ENCODE peak calls at places on chromosome 21, in five cellular contexts. F is mesenchymal stem cell, J is H1, L is IMR-90, I is mesendoderm. E is an unnamed sample.

GRCh38 chr21:18387994-18388393 is 15.6 kb downstream of the TMPRSS15 start:
- DNase-seq in F (no peak), J (no peak), L (no peak), I (peak), E (no peak)

GRCh38 chr21:29264721-29265120 is 34.0 kb upstream of the BACH1 start:
- DNase-seq in F (peak), I (no peak), J (no peak), L (peak), E (no peak)

GRCh38 chr21:42071146-42071737 is at the start of gene UMODL1:
- DNase-seq in I (no peak), J (no peak), L (no peak), F (no peak), E (no peak)

GRCh38 chr21:23402929-23403520 is 2204.3 kb downstream of the MRPL39 start:
- DNase-seq in F (no peak), L (no peak), I (no peak), J (no peak), E (no peak)

GRCh38 chr21:21165063-21165645 is 166.9 kb downstream of the NCAM2 start:
- DNase-seq in I (peak), L (peak), J (no peak), F (peak), E (no peak)

GRCh38 chr21:32834825-32835224 is 63.3 kb upstream of the PAXBP1 start:
- DNase-seq in I (peak), J (no peak), F (no peak), L (no peak), E (peak)

GRCh38 chr21:41876928-41877652 is 2.1 kb downstream of the PRDM15 start:
- DNase-seq in J (no peak), L (no peak), I (no peak), F (no peak), E (no peak)

GRCh38 chr21:26199471-26199870 is 28.9 kb upstream of the APP start:
- DNase-seq in J (no peak), I (no peak), F (no peak), L (peak), E (no peak)

GRCh38 chr21:40166291-40166843 is 299.1 kb downstream of the PCP4 start:
- DNase-seq in J (no peak), F (no peak), L (no peak), I (peak), E (no peak)

GRCh38 chr21:15365751-15366392 is 301.1 kb upstream of the NRIP1 start:
- DNase-seq in F (no peak), L (no peak), J (no peak), I (peak), E (peak)

GRCh38 chr21:17829472-17829871 is 10.3 kb upstream of the C21orf91 start:
- DNase-seq in F (no peak), L (peak), I (peak), J (no peak), E (no peak)

GRCh38 chr21:33587792-33588484 is 546 bp downstream of the DONSON start:
- DNase-seq in J (no peak), I (peak), F (peak), L (peak), E (peak)

GRCh38 chr21:26170471-26171309 is at the start of gene APP:
- DNase-seq in L (peak), I (peak), J (no peak), F (peak), E (peak)

GRCh38 chr21:26146681-26147080 is 23.9 kb downstream of the APP start:
- DNase-seq in F (no peak), I (no peak), L (no peak), J (no peak), E (no peak)

GRCh38 chr21:25964926-25965325 is 205.6 kb downstream of the APP start:
- DNase-seq in J (no peak), I (no peak), L (no peak), F (peak), E (no peak)

GRCh38 chr21:28822882-28823335 is 169.8 kb downstream of the LTN1 start:
- DNase-seq in I (peak), L (peak), F (no peak), J (no peak), E (no peak)

GRCh38 chr21:38212716-38213115 is 44.1 kb upstream of the KCNJ15 start:
- DNase-seq in J (no peak), L (no peak), I (no peak), F (no peak), E (no peak)

GRCh38 chr21:25887646-25888321 is 153.0 kb downstream of the GABPA start:
- DNase-seq in L (no peak), I (no peak), J (no peak), F (no peak), E (no peak)

GRCh38 chr21:17427157-17427556 is 85.7 kb upstream of the CXADR start:
- DNase-seq in I (no peak), J (no peak), L (no peak), F (no peak), E (no peak)

GRCh38 chr21:26072891-26073615 is 97.5 kb downstream of the APP start:
- DNase-seq in J (no peak), I (no peak), L (peak), F (peak), E (no peak)

GRCh38 chr21:15309022-15309590 is 244.3 kb upstream of the NRIP1 start:
- DNase-seq in L (no peak), I (no peak), J (no peak), F (no peak), E (no peak)

GRCh38 chr21:25457411-25457810 is 149.9 kb downstream of the MRPL39 start:
- DNase-seq in L (peak), J (no peak), F (peak), I (no peak), E (no peak)

GRCh38 chr21:25307489-25307888 is 299.8 kb downstream of the MRPL39 start:
- DNase-seq in L (peak), I (no peak), J (no peak), F (no peak), E (no peak)

GRCh38 chr21:16154961-16155360 is 425.2 kb downstream of the USP25 start:
- DNase-seq in L (no peak), I (peak), J (no peak), F (no peak), E (no peak)

GRCh38 chr21:15224346-15225086 is 159.7 kb upstream of the NRIP1 start:
- DNase-seq in L (peak), I (no peak), F (peak), J (no peak), E (no peak)

GRCh38 chr21:14244911-14245310 is 29.0 kb downstream of the RBM11 start:
- DNase-seq in F (no peak), L (no peak), J (no peak), I (no peak), E (no peak)

GRCh38 chr21:31351438-31351837 is 7.4 kb upstream of the TIAM1 start:
- DNase-seq in I (peak), L (peak), J (peak), F (peak), E (no peak)

GRCh38 chr21:31656199-31657095 is 3.0 kb upstream of the SOD1 start:
- DNase-seq in J (no peak), F (no peak), I (no peak), L (peak), E (no peak)

GRCh38 chr21:32135401-32136363 is 143.2 kb downstream of the MIS18A start:
- DNase-seq in I (no peak), J (no peak), L (peak), F (no peak), E (peak)

GRCh38 chr21:32257952-32258785 is 20.7 kb downstream of the MIS18A start:
- DNase-seq in I (peak), F (peak), L (peak), J (peak), E (peak)

GRCh38 chr21:21309510-21309909 is 311.3 kb downstream of the NCAM2 start:
- DNase-seq in L (no peak), I (no peak), F (no peak), J (no peak), E (no peak)

GRCh38 chr21:41660748-41661147 is 106.1 kb downstream of the RIPK4 start:
- DNase-seq in F (no peak), I (no peak), L (no peak), J (no peak), E (no peak)

GRCh38 chr21:29187939-29188338 is 57.5 kb downstream of the MAP3K7CL start:
- DNase-seq in L (peak), I (no peak), F (peak), J (no peak), E (no peak)

GRCh38 chr21:17746920-17747319 is 72.2 kb downstream of the C21orf91 start:
- DNase-seq in F (no peak), L (no peak), I (no peak), J (no peak), E (no peak)

GRCh38 chr21:46621457-46622182 is 13.9 kb upstream of the PRMT2 start:
- DNase-seq in F (no peak), J (no peak), I (no peak), L (no peak), E (no peak)
- H2BK15ac ChIP-seq in F (no peak), J (no peak), I (no peak), L (no peak), E (no peak)

DNA sequence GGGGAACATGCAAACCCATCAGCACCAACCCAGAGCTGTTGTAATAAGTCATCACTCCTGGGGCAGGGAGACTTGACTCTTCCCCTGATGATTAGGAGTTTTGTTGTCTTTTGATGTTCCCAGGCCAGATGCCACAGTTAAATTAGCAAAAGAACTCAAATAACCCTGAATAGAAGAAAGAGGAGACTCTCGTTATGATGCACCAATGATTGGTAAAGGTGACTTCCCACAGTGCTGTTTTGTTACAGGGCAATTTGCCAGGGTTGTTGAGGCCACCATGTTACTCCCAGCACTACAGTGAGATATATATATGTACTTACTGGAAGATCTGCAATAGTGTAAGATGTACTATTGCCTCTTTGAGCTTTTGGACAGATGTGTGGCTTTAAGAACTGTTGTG is 24.3 kb upstream of the RCAN1 start:
- DNase-seq in F (no peak), L (no peak), I (no peak), J (no peak), E (no peak)
- H3K18ac ChIP-seq in F (no peak), L (no peak), I (no peak), J (no peak), E (no peak)

GRCh38 chr21:36698160-36699025 is 522 bp upstream of the SIM2 start:
- DNase-seq in F (no peak), L (peak), I (peak), J (no peak), E (peak)

GRCh38 chr21:36699026-36699545 is at the start of gene SIM2:
- DNase-seq in J (no peak), I (peak), F (no peak), L (peak), E (peak)

GRCh38 chr21:36700961-36701911 is 2.3 kb downstream of the SIM2 start:
- DNase-seq in F (no peak), J (no peak), I (peak), L (no peak), E (peak)

GRCh38 chr21:36700295-36700960 is 1.5 kb downstream of the SIM2 start:
- DNase-seq in I (peak), F (no peak), L (no peak), J (no peak), E (no peak)

GRCh38 chr21:36699546-36700294 is 805 bp downstream of the SIM2 start:
- DNase-seq in I (peak), L (no peak), F (no peak), J (no peak), E (no peak)
- H2BK15ac ChIP-seq in I (no peak), L (no peak), F (no peak), J (no peak), E (no peak)

DNA sequence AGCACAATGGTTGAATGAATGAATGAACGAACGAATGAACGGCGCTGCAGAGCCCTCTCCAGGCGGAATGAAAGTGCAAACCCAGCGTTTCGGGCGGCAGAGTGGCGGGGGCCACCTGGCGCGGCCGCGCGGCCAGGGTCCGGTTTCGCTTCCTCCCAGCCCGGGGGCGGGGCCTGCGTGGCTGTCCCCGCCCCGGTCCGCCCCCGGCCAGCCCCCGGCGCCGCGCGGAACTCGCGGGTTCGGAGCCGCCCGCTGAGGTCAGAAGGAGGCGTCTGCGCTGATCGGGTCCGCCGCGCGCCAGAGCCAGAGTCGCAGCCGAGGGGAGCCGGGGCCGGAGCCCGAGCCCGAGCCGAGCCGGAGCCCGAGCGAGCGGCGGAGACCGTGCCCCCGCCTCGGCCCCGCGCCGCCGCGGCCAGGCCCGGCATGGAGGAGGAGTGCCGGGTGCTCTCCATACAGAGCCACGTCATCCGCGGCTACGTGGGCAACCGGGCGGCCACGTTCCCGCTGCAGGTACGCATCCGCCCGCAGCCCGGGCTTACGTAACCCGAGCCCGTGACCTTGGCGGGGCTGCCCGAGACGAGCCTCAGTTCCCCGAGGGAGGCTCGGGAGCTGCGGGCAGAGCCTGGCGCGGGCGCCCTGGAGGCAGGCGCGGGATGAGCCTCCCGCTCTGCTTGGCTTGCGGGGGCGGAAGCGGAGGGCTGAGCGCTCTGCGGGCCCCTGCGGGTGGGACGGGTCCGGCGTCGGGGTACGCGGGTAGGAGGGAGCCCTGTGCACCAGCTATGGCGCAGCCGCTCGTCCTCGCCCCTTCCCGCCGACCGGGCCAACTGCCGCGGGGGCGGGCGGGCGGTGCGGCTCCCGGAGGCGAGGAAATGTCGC is at the start of gene PDXK:
- DNase-seq in J (no peak), I (peak), F (peak), L (peak), E (peak)
- H3K18ac ChIP-seq in J (peak), I (peak), F (peak), L (peak), E (peak)

GRCh38 chr21:43957128-43957571 is 55.0 kb upstream of the TRAPPC10 start:
- DNase-seq in L (no peak), J (no peak), I (no peak), F (no peak), E (no peak)

GRCh38 chr21:43958364-43959158 is 53.5 kb upstream of the TRAPPC10 start:
- DNase-seq in F (no peak), J (no peak), I (no peak), L (no peak), E (no peak)

GRCh38 chr21:43959231-43960041 is 52.7 kb upstream of the TRAPPC10 start:
- DNase-seq in J (no peak), L (no peak), F (no peak), I (no peak), E (no peak)

GRCh38 chr21:43956667-43957030 is 55.5 kb upstream of the TRAPPC10 start:
- DNase-seq in L (peak), I (no peak), F (no peak), J (no peak), E (no peak)

GRCh38 chr21:43957629-43958362 is 54.3 kb upstream of the TRAPPC10 start:
- DNase-seq in L (no peak), I (no peak), F (no peak), J (no peak), E (no peak)
- H2BK15ac ChIP-seq in L (no peak), I (no peak), F (no peak), J (peak), E (no peak)

GRCh38 chr21:46038871-46039397 is 57.4 kb downstream of the COL6A1 start:
- DNase-seq in F (peak), L (peak), J (no peak), I (no peak), E (no peak)
- H3K18ac ChIP-seq in F (peak), L (peak), J (no peak), I (no peak), E (no peak)

DNA sequence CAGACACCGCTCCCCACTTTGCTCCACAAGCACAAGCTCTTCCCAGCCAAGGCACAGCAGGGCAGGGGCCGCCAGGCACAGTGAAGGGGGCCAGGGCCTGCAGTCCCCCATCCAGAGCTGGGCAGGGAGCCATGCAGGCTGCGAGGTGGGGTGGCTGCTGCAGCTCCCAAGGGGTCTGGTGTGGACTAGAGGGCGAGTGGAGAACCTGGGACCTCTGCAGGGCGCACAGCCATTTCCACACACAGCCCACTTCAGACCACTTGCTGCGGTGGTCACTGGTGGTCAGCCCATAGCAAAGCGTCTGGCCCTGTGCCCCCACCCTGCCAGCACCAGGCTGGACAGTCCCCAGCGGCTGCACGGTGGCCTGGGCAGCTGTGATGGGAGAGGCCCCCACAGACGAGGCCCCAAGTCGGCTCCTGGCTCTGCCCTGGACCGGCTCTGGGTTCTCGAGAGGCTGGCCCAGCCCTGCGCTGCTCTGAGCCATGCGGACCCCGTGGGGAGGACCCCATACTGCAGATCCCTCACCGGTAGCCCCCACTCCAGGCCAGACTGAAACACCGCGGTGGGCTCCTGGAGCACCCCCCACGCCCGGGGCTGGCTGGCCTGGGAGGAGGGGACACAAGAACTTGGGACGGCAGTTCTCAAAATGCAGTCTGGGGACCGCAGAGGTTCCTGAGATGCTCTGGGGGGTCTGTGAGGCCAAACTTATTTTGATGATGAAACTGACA is 47.1 kb upstream of the COL6A2 start:
- DNase-seq in L (no peak), J (no peak), F (no peak), I (no peak), E (no peak)
- H2BK15ac ChIP-seq in L (peak), J (peak), F (peak), I (no peak), E (no peak)